ENCODE peak calls at places on chromosomes 5 and 9, in six cellular contexts. I, K, E, G, Q and C are unnamed samples.

GRCh38 chr9:88672874-88673695 is 138.1 kb downstream of the NXNL2 start:
- DNase-seq in I (no peak), K (no peak), E (no peak), G (no peak), Q (no peak), C (no peak)

GRCh38 chr9:2741441-2742158 is 24.3 kb downstream of the KCNV2 start:
- DNase-seq in I (no peak), K (peak; percentile 40), E (no peak), G (no peak), Q (no peak), C (peak; percentile 42)

GRCh38 chr9:126489604-126490593 is 123.8 kb upstream of the LMX1B start:
- DNase-seq in I (no peak), K (no peak), E (no peak), G (no peak), Q (no peak), C (peak; percentile 59)

GRCh38 chr5:35815089-35815936 is 41.4 kb upstream of the IL7R start:
- DNase-seq in I (no peak), K (peak; percentile 24), E (no peak), G (peak; percentile 65), Q (no peak), C (peak; percentile 53)

GRCh38 chr9:117153021-117153420 is 261.8 kb downstream of the ASTN2 start:
- DNase-seq in I (peak; percentile 57), K (peak; percentile 12), E (no peak), G (no peak), Q (no peak), C (no peak)

GRCh38 chr5:114430532-114430931 is 68.7 kb downstream of the KCNN2 start:
- DNase-seq in I (no peak), K (no peak), E (no peak), G (no peak), Q (no peak), C (no peak)

GRCh38 chr5:97245371-97245770 is 62.3 kb upstream of the RIOK2 start:
- DNase-seq in I (no peak), K (no peak), E (peak; percentile 59), G (no peak), Q (no peak), C (peak; percentile 12)

GRCh38 chr5:31554552-31554951 is 22.5 kb downstream of the C5orf22 start:
- DNase-seq in I (peak; percentile 37), K (no peak), E (no peak), G (no peak), Q (no peak), C (no peak)

GRCh38 chr5:171984748-171985419 is 21.6 kb downstream of the FBXW11 start:
- DNase-seq in I (peak; percentile 98), K (peak; percentile 84), E (no peak), G (no peak), Q (no peak), C (no peak)

GRCh38 chr5:173615884-173616576 is 420 bp downstream of the BOD1 start:
- DNase-seq in I (peak; percentile 85), K (peak; percentile 88), E (peak; percentile 72), G (peak; percentile 63), Q (peak; percentile 71), C (peak; percentile 77)
- H4K8ac ChIP-seq in I (peak overlapping the region; percentile 64), K (peak overlapping the region; percentile 41), E (no peak overlapping the region), G (no peak overlapping the region), Q (peak overlapping the region; percentile 96), C (peak overlapping the region; percentile 86)

DNA sequence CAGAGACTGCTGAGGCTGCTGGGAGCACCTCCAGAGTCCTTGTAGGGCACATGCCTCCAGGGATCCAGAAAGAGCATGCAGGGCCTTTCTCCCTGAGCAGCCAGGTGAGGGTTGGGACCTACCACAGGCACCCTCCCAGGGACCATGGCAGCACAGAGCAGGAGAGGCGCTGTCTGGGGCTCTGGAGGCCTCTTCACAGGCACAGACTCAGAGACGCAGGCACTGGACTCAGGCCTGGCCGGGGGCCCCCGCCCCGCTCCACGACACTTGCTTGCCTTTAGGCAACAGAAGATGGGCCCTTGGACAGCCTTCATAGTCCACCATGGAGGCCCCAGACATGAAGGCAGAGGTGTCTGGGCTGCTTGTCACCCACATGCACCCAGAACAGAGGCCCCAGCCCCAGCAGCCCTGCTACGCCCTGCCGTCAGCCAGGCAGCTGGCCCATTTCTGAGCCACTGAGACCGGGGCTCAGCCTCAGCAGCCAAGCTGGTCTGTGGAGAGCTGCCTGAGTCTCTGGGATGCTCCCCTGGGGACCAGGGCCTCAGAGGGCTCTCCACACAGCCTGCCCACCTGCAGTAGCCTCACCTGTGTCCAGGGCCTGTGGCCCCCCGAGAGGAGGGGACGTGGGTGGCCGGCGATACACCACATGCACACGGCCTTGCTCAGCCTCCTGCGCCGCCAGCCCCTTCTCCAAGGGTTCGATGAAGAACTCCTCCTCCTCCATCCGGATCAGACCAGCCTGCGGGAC is 72.8 kb downstream of the ADAMTS2 start:
- DNase-seq in I (no peak), K (no peak), E (no peak), G (peak; percentile 18), Q (no peak), C (no peak)
- H4K91ac ChIP-seq in I (peak overlapping the region; percentile 96), K (peak overlapping the region; percentile 64), E (peak overlapping the region; percentile 56), G (no peak overlapping the region), Q (no peak overlapping the region), C (peak overlapping the region; percentile 70)

GRCh38 chr5:159764283-159764927 is 151.9 kb upstream of the ADRA1B start:
- DNase-seq in I (peak; percentile 94), K (peak; percentile 79), E (no peak), G (no peak), Q (no peak), C (peak; percentile 85)
- H2AFZ ChIP-seq in I (peak overlapping the region; percentile 78), K (no peak overlapping the region), E (no peak overlapping the region), G (no peak overlapping the region), Q (no peak overlapping the region), C (no peak overlapping the region)

DNA sequence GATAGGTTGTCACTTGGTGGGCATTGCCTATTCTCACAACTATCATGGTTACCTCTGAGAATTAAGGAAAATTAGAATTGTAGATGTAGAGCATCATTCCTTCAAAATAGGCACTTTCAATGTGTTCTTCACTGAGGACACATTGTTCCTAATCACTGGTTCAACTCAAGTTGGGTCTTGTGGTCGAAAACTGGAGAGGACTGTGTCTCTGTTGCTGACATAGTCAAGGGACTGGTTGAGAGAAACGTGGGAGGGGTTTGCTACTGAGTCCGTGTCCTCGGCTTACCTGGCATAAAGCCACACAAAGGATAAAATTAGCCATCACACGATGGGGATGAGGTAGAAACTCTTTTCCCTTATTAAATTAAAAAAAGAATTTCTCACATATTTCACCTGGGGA is 205.9 kb upstream of the CD180 start:
- DNase-seq in I (no peak), K (no peak), E (no peak), G (no peak), Q (no peak), C (no peak)
- H4K8ac ChIP-seq in I (no peak overlapping the region), K (no peak overlapping the region), E (no peak overlapping the region), G (no peak overlapping the region), Q (no peak overlapping the region), C (no peak overlapping the region)

GRCh38 chr5:2549354-2549753 is 202.1 kb downstream of the IRX2 start:
- DNase-seq in I (no peak), K (no peak), E (no peak), G (no peak), Q (no peak), C (no peak)
- H4K91ac ChIP-seq in I (no peak overlapping the region), K (no peak overlapping the region), E (no peak overlapping the region), G (no peak overlapping the region), Q (no peak overlapping the region), C (no peak overlapping the region)

DNA sequence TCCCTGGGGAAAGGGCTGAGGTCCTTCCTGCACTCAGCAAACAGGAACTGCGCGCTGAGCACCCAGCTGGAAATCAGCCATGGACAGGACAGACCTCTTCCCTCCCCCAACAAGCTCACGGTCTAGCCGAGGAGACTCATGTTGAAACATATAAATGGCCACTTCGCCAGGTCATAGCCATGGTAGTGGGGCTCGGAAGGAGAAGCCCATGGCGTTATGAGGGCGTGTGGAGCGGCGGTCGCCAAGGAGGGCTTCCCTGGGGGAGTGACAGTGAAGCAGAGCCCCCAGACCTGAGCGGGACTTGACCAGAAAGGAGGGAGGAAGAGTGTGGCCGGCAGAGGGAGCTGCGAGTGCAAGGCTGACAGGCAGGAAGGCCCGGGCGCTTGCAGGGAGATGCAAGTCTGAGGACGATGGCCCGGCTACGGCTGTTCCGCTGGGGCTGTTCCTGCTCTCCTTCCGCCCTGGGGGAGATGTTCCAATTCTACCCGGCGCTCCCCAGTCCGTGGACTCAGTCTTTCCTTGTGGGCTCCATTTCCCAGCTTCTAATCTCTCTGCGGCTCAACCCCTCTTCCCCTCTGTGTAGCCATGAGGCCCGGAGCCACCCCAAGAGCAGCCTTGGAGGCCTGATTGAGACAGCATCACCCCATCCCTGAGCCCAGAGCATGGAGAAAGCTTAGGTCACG is 43.9 kb upstream of the PRRC2B start:
- DNase-seq in I (peak; percentile 77), K (peak; percentile 81), E (peak; percentile 61), G (peak; percentile 95), Q (peak; percentile 96), C (peak; percentile 79)
- H2AFZ ChIP-seq in I (peak overlapping the region; percentile 96), K (peak overlapping the region; percentile 6), E (peak overlapping the region; percentile 97), G (no peak overlapping the region), Q (peak overlapping the region; percentile 94), C (peak overlapping the region; percentile 53)

GRCh38 chr5:147633173-147633572 is 123.3 kb upstream of the DPYSL3 start:
- DNase-seq in I (no peak), K (no peak), E (no peak), G (no peak), Q (no peak), C (no peak)

GRCh38 chr5:147629196-147629595 is 119.3 kb upstream of the DPYSL3 start:
- DNase-seq in I (no peak), K (no peak), E (no peak), G (no peak), Q (no peak), C (no peak)

GRCh38 chr5:147626494-147626893 is 116.6 kb upstream of the DPYSL3 start:
- DNase-seq in I (no peak), K (no peak), E (no peak), G (no peak), Q (no peak), C (no peak)

GRCh38 chr5:147631428-147631985 is 121.6 kb upstream of the DPYSL3 start:
- DNase-seq in I (no peak), K (no peak), E (no peak), G (no peak), Q (no peak), C (no peak)

GRCh38 chr5:147628054-147628895 is 118.4 kb upstream of the DPYSL3 start:
- DNase-seq in I (peak; percentile 55), K (peak; percentile 76), E (peak; percentile 78), G (peak; percentile 74), Q (peak; percentile 82), C (peak; percentile 91)
- H4K8ac ChIP-seq in I (no peak overlapping the region), K (no peak overlapping the region), E (no peak overlapping the region), G (no peak overlapping the region), Q (no peak overlapping the region), C (no peak overlapping the region)

DNA sequence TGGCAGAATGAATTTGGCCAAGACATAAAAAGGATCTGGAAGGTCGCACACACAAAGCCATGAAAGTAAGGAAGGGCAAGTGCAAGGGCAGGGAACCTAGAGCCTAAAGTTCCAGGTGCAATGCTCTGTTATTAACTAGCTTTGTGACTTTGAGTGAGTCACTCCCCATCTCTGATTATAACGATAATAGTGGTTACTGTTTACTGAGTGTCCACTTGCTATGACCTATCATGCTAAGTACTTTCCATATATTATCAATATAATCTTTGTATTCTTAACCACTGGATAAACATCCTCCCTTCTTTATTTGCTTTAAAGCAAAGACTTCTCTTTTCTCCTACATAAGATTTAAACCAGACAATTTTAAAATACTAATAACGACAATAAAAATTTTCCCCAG is 504.6 kb upstream of the BRINP1 start:
- DNase-seq in I (no peak), K (no peak), E (no peak), G (no peak), Q (no peak), C (no peak)
- H4K91ac ChIP-seq in I (no peak overlapping the region), K (no peak overlapping the region), E (no peak overlapping the region), G (no peak overlapping the region), Q (no peak overlapping the region), C (no peak overlapping the region)

GRCh38 chr5:14383923-14384322 is 197.7 kb upstream of the OTULINL start:
- DNase-seq in I (no peak), K (no peak), E (no peak), G (no peak), Q (no peak), C (no peak)
- H2AFZ ChIP-seq in I (no peak overlapping the region), K (no peak overlapping the region), E (no peak overlapping the region), G (no peak overlapping the region), Q (no peak overlapping the region), C (no peak overlapping the region)